ENCODE peak calls at places on chromosomes 7 and 10, in eight cellular contexts. One of them, this sample, is unnamed.

GRCh38 chr10:86168256-86168655 is 198.3 kb downstream of the GRID1 start:
- DNase-seq in NCI-H1436: no peak
- DNase-seq in adrenal gland: no peak
- DNase-seq in activated T-helper 9 cell treated with anti-CD3 and anti-CD28 coated beads, Interleukin-2, amount 50 U/mL, for 16 hours: no peak
- DNase-seq in effector memory CD8-positive, alpha-beta T cell: no peak
- DNase-seq in GM20000: no peak
- DNase-seq in posterior vena cava: peak; percentile 62
- DNase-seq in SHP77: no peak
- DNase-seq in this sample: peak; percentile 40

GRCh38 chr10:84308481-84309304 is 19.7 kb upstream of the CCSER2 start:
- DNase-seq in NCI-H1436: peak; percentile 3
- DNase-seq in adrenal gland: peak; percentile 36
- DNase-seq in activated T-helper 9 cell treated with anti-CD3 and anti-CD28 coated beads, Interleukin-2, amount 50 U/mL, for 16 hours: no peak
- DNase-seq in effector memory CD8-positive, alpha-beta T cell: no peak
- DNase-seq in GM20000: no peak
- DNase-seq in posterior vena cava: no peak
- DNase-seq in SHP77: no peak
- DNase-seq in this sample: no peak

GRCh38 chr10:93068411-93069244 is 5.1 kb upstream of the CYP26A1 start:
- DNase-seq in NCI-H1436: no peak
- DNase-seq in adrenal gland: no peak
- DNase-seq in activated T-helper 9 cell treated with anti-CD3 and anti-CD28 coated beads, Interleukin-2, amount 50 U/mL, for 16 hours: no peak
- DNase-seq in effector memory CD8-positive, alpha-beta T cell: no peak
- DNase-seq in GM20000: peak; percentile 40
- DNase-seq in posterior vena cava: peak; percentile 76
- DNase-seq in SHP77: no peak
- DNase-seq in this sample: no peak

GRCh38 chr10:24872049-24872789 is 80.2 kb downstream of the PRTFDC1 start:
- DNase-seq in NCI-H1436: no peak
- DNase-seq in adrenal gland: peak; percentile 45
- DNase-seq in activated T-helper 9 cell treated with anti-CD3 and anti-CD28 coated beads, Interleukin-2, amount 50 U/mL, for 16 hours: no peak
- DNase-seq in effector memory CD8-positive, alpha-beta T cell: no peak
- DNase-seq in GM20000: no peak
- DNase-seq in posterior vena cava: no peak
- DNase-seq in SHP77: no peak
- DNase-seq in this sample: no peak

GRCh38 chr7:47427046-47427643 is 154.8 kb downstream of the TNS3 start:
- DNase-seq in NCI-H1436: no peak
- DNase-seq in adrenal gland: no peak
- DNase-seq in activated T-helper 9 cell treated with anti-CD3 and anti-CD28 coated beads, Interleukin-2, amount 50 U/mL, for 16 hours: no peak
- DNase-seq in effector memory CD8-positive, alpha-beta T cell: no peak
- DNase-seq in GM20000: no peak
- DNase-seq in posterior vena cava: no peak
- DNase-seq in SHP77: no peak
- DNase-seq in this sample: no peak

GRCh38 chr10:86690657-86691084 is 22.4 kb downstream of the LDB3 start:
- DNase-seq in NCI-H1436: no peak
- DNase-seq in adrenal gland: no peak
- DNase-seq in activated T-helper 9 cell treated with anti-CD3 and anti-CD28 coated beads, Interleukin-2, amount 50 U/mL, for 16 hours: no peak
- DNase-seq in effector memory CD8-positive, alpha-beta T cell: no peak
- DNase-seq in GM20000: no peak
- DNase-seq in posterior vena cava: no peak
- DNase-seq in SHP77: no peak
- DNase-seq in this sample: no peak

GRCh38 chr7:128879939-128880746 is 17.5 kb downstream of the ATP6V1F start:
- DNase-seq in NCI-H1436: peak; percentile 64
- DNase-seq in adrenal gland: peak; percentile 79
- DNase-seq in activated T-helper 9 cell treated with anti-CD3 and anti-CD28 coated beads, Interleukin-2, amount 50 U/mL, for 16 hours: no peak
- DNase-seq in effector memory CD8-positive, alpha-beta T cell: no peak
- DNase-seq in GM20000: peak; percentile 72
- DNase-seq in posterior vena cava: peak; percentile 83
- DNase-seq in SHP77: peak; percentile 72
- DNase-seq in this sample: peak; percentile 82

GRCh38 chr10:105807930-105808587 is 1167.0 kb downstream of the SORCS3 start:
- DNase-seq in NCI-H1436: no peak
- DNase-seq in adrenal gland: no peak
- DNase-seq in activated T-helper 9 cell treated with anti-CD3 and anti-CD28 coated beads, Interleukin-2, amount 50 U/mL, for 16 hours: no peak
- DNase-seq in effector memory CD8-positive, alpha-beta T cell: no peak
- DNase-seq in GM20000: no peak
- DNase-seq in posterior vena cava: no peak
- DNase-seq in SHP77: no peak
- DNase-seq in this sample: no peak

GRCh38 chr7:32462966-32463365 is 27.2 kb downstream of the LSM5 start:
- DNase-seq in NCI-H1436: no peak
- DNase-seq in adrenal gland: no peak
- DNase-seq in activated T-helper 9 cell treated with anti-CD3 and anti-CD28 coated beads, Interleukin-2, amount 50 U/mL, for 16 hours: no peak
- DNase-seq in effector memory CD8-positive, alpha-beta T cell: no peak
- DNase-seq in GM20000: no peak
- DNase-seq in posterior vena cava: no peak
- DNase-seq in SHP77: no peak
- DNase-seq in this sample: no peak

GRCh38 chr7:70557281-70557680 is 574.7 kb upstream of the GALNT17 start:
- DNase-seq in NCI-H1436: no peak
- DNase-seq in adrenal gland: no peak
- DNase-seq in activated T-helper 9 cell treated with anti-CD3 and anti-CD28 coated beads, Interleukin-2, amount 50 U/mL, for 16 hours: no peak
- DNase-seq in effector memory CD8-positive, alpha-beta T cell: no peak
- DNase-seq in GM20000: no peak
- DNase-seq in posterior vena cava: no peak
- DNase-seq in SHP77: no peak
- DNase-seq in this sample: no peak

GRCh38 chr7:142460402-142461117 is 202.7 kb upstream of the PRSS58 start:
- DNase-seq in NCI-H1436: no peak
- DNase-seq in adrenal gland: no peak
- DNase-seq in activated T-helper 9 cell treated with anti-CD3 and anti-CD28 coated beads, Interleukin-2, amount 50 U/mL, for 16 hours: no peak
- DNase-seq in effector memory CD8-positive, alpha-beta T cell: no peak
- DNase-seq in GM20000: no peak
- DNase-seq in posterior vena cava: no peak
- DNase-seq in SHP77: no peak
- DNase-seq in this sample: no peak

GRCh38 chr10:88372051-88372450 is 211.1 kb downstream of the RNLS start:
- DNase-seq in NCI-H1436: no peak
- DNase-seq in adrenal gland: no peak
- DNase-seq in activated T-helper 9 cell treated with anti-CD3 and anti-CD28 coated beads, Interleukin-2, amount 50 U/mL, for 16 hours: no peak
- DNase-seq in effector memory CD8-positive, alpha-beta T cell: no peak
- DNase-seq in GM20000: no peak
- DNase-seq in posterior vena cava: no peak
- DNase-seq in SHP77: no peak
- DNase-seq in this sample: no peak

GRCh38 chr7:137975768-137976167 is 26.1 kb downstream of the CREB3L2 start:
- DNase-seq in NCI-H1436: no peak
- DNase-seq in adrenal gland: no peak
- DNase-seq in activated T-helper 9 cell treated with anti-CD3 and anti-CD28 coated beads, Interleukin-2, amount 50 U/mL, for 16 hours: no peak
- DNase-seq in effector memory CD8-positive, alpha-beta T cell: no peak
- DNase-seq in GM20000: no peak
- DNase-seq in posterior vena cava: no peak
- DNase-seq in SHP77: no peak
- DNase-seq in this sample: no peak

GRCh38 chr7:130273081-130273699 is 6.5 kb downstream of the CPA2 start:
- DNase-seq in NCI-H1436: peak; percentile 96
- DNase-seq in adrenal gland: no peak
- DNase-seq in activated T-helper 9 cell treated with anti-CD3 and anti-CD28 coated beads, Interleukin-2, amount 50 U/mL, for 16 hours: no peak
- DNase-seq in effector memory CD8-positive, alpha-beta T cell: no peak
- DNase-seq in GM20000: no peak
- DNase-seq in posterior vena cava: no peak
- DNase-seq in SHP77: peak; percentile 97
- DNase-seq in this sample: peak; percentile 87

GRCh38 chr10:22366771-22367170 is 21.5 kb downstream of the SPAG6 start:
- DNase-seq in NCI-H1436: no peak
- DNase-seq in adrenal gland: no peak
- DNase-seq in activated T-helper 9 cell treated with anti-CD3 and anti-CD28 coated beads, Interleukin-2, amount 50 U/mL, for 16 hours: no peak
- DNase-seq in effector memory CD8-positive, alpha-beta T cell: no peak
- DNase-seq in GM20000: no peak
- DNase-seq in posterior vena cava: no peak
- DNase-seq in SHP77: no peak
- DNase-seq in this sample: no peak